ENCODE peak calls at places on chromosomes 7 and 10, in five cellular contexts. A is astrocyte; S is H9; P is pancreas; M is activated naive CD8-positive, alpha-beta T cell treated with anti-CD3 and anti-CD28 coated beads, Interleukin-2, amount 50 U/mL, for 24 hours. X is an unnamed sample.

GRCh38 chr10:123203393-123204126 is 49.4 kb downstream of the BUB3 start:
- DNase-seq in A (no peak), S (no peak), P (peak), M (no peak), X (no peak)

GRCh38 chr7:1422512-1423265 is 36.6 kb downstream of the MICALL2 start:
- DNase-seq in A (no peak), S (no peak), P (no peak), M (no peak), X (no peak)

GRCh38 chr7:149422065-149422913 is 38.6 kb downstream of the ZNF777 start:
- DNase-seq in A (peak), S (peak), P (peak), M (peak), X (peak)

GRCh38 chr7:40946549-40946948 is 756.3 kb downstream of the INHBA start:
- DNase-seq in A (no peak), S (no peak), P (no peak), M (no peak), X (no peak)

GRCh38 chr7:122303971-122304603 is 463 bp downstream of the FEZF1 start:
- DNase-seq in A (no peak), S (peak), P (no peak), M (no peak), X (no peak)

GRCh38 chr7:26034386-26034785 is 117.6 kb upstream of the NFE2L3 start:
- DNase-seq in A (no peak), S (no peak), P (no peak), M (no peak), X (no peak)

GRCh38 chr7:98265841-98266271 is 13.8 kb upstream of the TECPR1 start:
- DNase-seq in A (peak), S (no peak), P (no peak), M (no peak), X (no peak)

GRCh38 chr10:98299341-98299740 is 31.3 kb upstream of the LOXL4 start:
- DNase-seq in A (no peak), S (peak), P (no peak), M (no peak), X (no peak)

GRCh38 chr10:11881028-11881476 is 57.9 kb downstream of the PROSER2 start:
- DNase-seq in A (no peak), S (no peak), P (no peak), M (no peak), X (no peak)

GRCh38 chr7:26200113-26200443 is 468 bp downstream of the HNRNPA2B1 start:
- DNase-seq in A (no peak), S (peak), P (peak), M (peak), X (peak)

GRCh38 chr10:31707578-31708411 is 220.8 kb downstream of the ARHGAP12 start:
- DNase-seq in A (peak), S (peak), P (peak), M (peak), X (peak)

GRCh38 chr10:71999360-72000072 is 35.3 kb downstream of the CHST3 start:
- DNase-seq in A (peak), S (no peak), P (peak), M (no peak), X (peak)

GRCh38 chr7:28347462-28347861 is 64.9 kb upstream of the CREB5 start:
- DNase-seq in A (no peak), S (no peak), P (no peak), M (no peak), X (no peak)

GRCh38 chr7:82859106-82859850 is 303.4 kb downstream of the PCLO start:
- DNase-seq in A (peak), S (no peak), P (no peak), M (no peak), X (no peak)

X was measured in ovary.